ENCODE peak calls at places on chromosomes 12 and 14, in five cellular contexts. A is ovary, G is transverse colon, T is WERI-Rb-1, I is upper lobe of right lung. U is an unnamed sample.

GRCh38 chr14:95265106-95266094 is 54.3 kb downstream of the CLMN start:
- DNase-seq in T (peak), G (peak), A (no peak), I (no peak), U (peak)

GRCh38 chr12:94806617-94807016 is 156.3 kb upstream of the TMCC3 start:
- DNase-seq in A (no peak), I (no peak), G (no peak), T (no peak), U (no peak)

GRCh38 chr14:68911594-68912227 is 67.4 kb downstream of the ACTN1 start:
- DNase-seq in G (peak), A (peak), T (peak), I (no peak), U (peak)

GRCh38 chr12:130194154-130194553 is 31.9 kb downstream of the FZD10 start:
- DNase-seq in I (no peak), A (no peak), G (no peak), T (no peak), U (no peak)

GRCh38 chr14:71586131-71586893 is 345.9 kb upstream of the RGS6 start:
- DNase-seq in G (no peak), T (no peak), I (no peak), A (no peak), U (peak)

GRCh38 chr12:188910-189621 is 24.9 kb downstream of the SLC6A12 start:
- DNase-seq in G (peak), I (peak), A (peak), T (peak), U (peak)

GRCh38 chr14:79043194-79043889 is 873.2 kb downstream of the NRXN3 start:
- DNase-seq in T (no peak), G (no peak), A (no peak), I (no peak), U (no peak)

GRCh38 chr12:15700595-15700994 is 88.6 kb downstream of the EPS8 start:
- DNase-seq in I (no peak), T (no peak), G (no peak), A (no peak), U (peak)

GRCh38 chr12:25817166-25817565 is 141.3 kb upstream of the RASSF8 start:
- DNase-seq in G (no peak), A (no peak), I (no peak), T (no peak), U (no peak)

GRCh38 chr14:100066984-100067383 is 1.8 kb downstream of the EVL start:
- DNase-seq in I (no peak), A (no peak), T (no peak), G (no peak), U (no peak)

GRCh38 chr12:34396006-34396860 is 373.9 kb downstream of the ALG10 start:
- DNase-seq in T (peak), I (peak), A (peak), G (peak), U (no peak)

GRCh38 chr12:63124778-63125177 is 26.2 kb downstream of the AVPR1A start:
- DNase-seq in G (no peak), I (no peak), A (no peak), T (no peak), U (peak)

GRCh38 chr12:108884116-108885012 is 4.5 kb downstream of the DAO start:
- DNase-seq in G (peak), I (peak), A (no peak), T (peak), U (peak)

GRCh38 chr14:102973706-102974280 is 51.3 kb downstream of the AMN start:
- DNase-seq in A (no peak), T (no peak), G (no peak), I (no peak), U (no peak)

GRCh38 chr12:51821423-51822260 is 26.9 kb downstream of the FIGNL2 start:
- DNase-seq in A (no peak), I (no peak), G (no peak), T (no peak), U (no peak)

GRCh38 chr12:106358410-106359241 is 1.1 kb downstream of the POLR3B start:
- DNase-seq in G (peak), T (peak), A (no peak), I (peak), U (peak)

GRCh38 chr12:47782372-47782770 is 9.3 kb downstream of the SLC48A1 start:
- DNase-seq in A (no peak), G (no peak), I (peak), T (no peak), U (no peak)

GRCh38 chr12:43069768-43070221 is 480.2 kb upstream of the PRICKLE1 start:
- DNase-seq in I (no peak), T (no peak), A (no peak), G (no peak), U (peak)

GRCh38 chr12:132955094-132955932 is 793 bp downstream of the ZNF605 start:
- DNase-seq in A (peak), I (peak), G (peak), T (peak), U (peak)

GRCh38 chr12:80411787-80412186 is 32.2 kb upstream of the PTPRQ start:
- DNase-seq in A (no peak), G (no peak), T (no peak), I (no peak), U (no peak)

GRCh38 chr14:104821229-104821945 is 20.5 kb downstream of the ZBTB42 start:
- DNase-seq in G (no peak), A (peak), I (peak), T (no peak), U (no peak)

GRCh38 chr12:87871061-87871460 is 158.1 kb downstream of the C12orf50 start:
- DNase-seq in T (no peak), I (no peak), G (no peak), A (no peak), U (no peak)

GRCh38 chr12:41514907-41515306 is 326.8 kb downstream of the PDZRN4 start:
- DNase-seq in T (peak), I (no peak), G (no peak), A (no peak), U (no peak)

GRCh38 chr12:53625373-53625945 is 723 bp downstream of the ATF7 start:
- DNase-seq in G (no peak), A (no peak), I (no peak), T (no peak), U (no peak)

GRCh38 chr12:38625306-38625705 is 280.1 kb downstream of the CPNE8 start:
- DNase-seq in G (no peak), I (no peak), A (no peak), T (no peak), U (no peak)

GRCh38 chr14:84927096-84927910 is 602.6 kb upstream of the FLRT2 start:
- DNase-seq in G (no peak), A (no peak), I (no peak), T (no peak), U (no peak)

GRCh38 chr12:59149995-59150642 is 229.8 kb upstream of the LRIG3 start:
- DNase-seq in G (no peak), T (peak), A (no peak), I (no peak), U (peak)

GRCh38 chr12:28446031-28446430 is 255.8 kb downstream of the CCDC91 start:
- DNase-seq in T (no peak), G (no peak), A (no peak), I (no peak), U (no peak)
- H3K4me3 ChIP-seq in T (no peak), G (no peak), A (no peak), I (no peak), U (no peak)

DNA sequence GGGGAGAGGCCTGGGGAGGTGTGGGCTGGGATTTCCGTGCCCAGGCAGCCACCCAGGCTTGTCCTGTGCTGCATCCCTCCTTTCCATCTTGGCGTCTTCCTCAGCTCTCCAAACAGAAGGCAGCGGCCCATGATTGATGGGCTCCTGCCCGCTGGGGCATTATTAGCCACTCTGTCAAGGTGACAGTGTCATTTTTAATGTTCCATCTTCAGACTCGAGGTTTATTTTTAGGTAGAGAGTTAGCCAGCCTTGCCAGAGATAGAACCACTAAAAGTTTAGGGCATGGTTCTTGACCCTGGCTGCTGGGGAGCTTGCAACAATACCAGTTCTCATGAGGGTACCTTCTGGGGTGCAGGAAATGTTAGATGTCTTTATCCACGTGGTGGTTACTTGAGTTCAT is 90.1 kb downstream of the AACS start:
- DNase-seq in A (no peak), I (no peak), T (no peak), G (no peak), U (no peak)
- TF ChIP-seq CTCF in A (no peak), I (no peak), T (no peak), G (no peak), U (no peak)

GRCh38 chr12:121494093-121494787 is 86.6 kb downstream of the KDM2B start:
- DNase-seq in A (peak), T (peak), I (peak), G (peak), U (peak)

GRCh38 chr12:121495746-121496145 is 85.1 kb downstream of the KDM2B start:
- DNase-seq in I (no peak), T (no peak), A (no peak), G (no peak), U (no peak)

GRCh38 chr12:121484967-121485366 is 85.0 kb downstream of the RNF34 start:
- DNase-seq in A (no peak), I (no peak), G (no peak), T (no peak), U (no peak)

GRCh38 chr12:121489874-121490273 is 90.0 kb downstream of the RNF34 start:
- DNase-seq in T (no peak), A (no peak), I (no peak), G (no peak), U (no peak)

GRCh38 chr12:121490401-121491257 is 90.2 kb downstream of the KDM2B start:
- DNase-seq in A (no peak), T (no peak), G (no peak), I (no peak), U (no peak)
- H3K4me3 ChIP-seq in A (no peak), T (no peak), G (no peak), I (no peak), U (no peak)

GRCh38 chr12:32501835-32502333 is 102.5 kb downstream of the FGD4 start:
- DNase-seq in A (no peak), T (peak), I (no peak), G (no peak), U (peak)

GRCh38 chr12:32505546-32505945 is 106.2 kb downstream of the FGD4 start:
- DNase-seq in I (no peak), G (no peak), A (no peak), T (no peak), U (no peak)

GRCh38 chr12:32502693-32503510 is 103.5 kb downstream of the FGD4 start:
- DNase-seq in A (no peak), T (no peak), G (no peak), I (no peak), U (peak)

GRCh38 chr12:32505067-32505466 is 105.7 kb downstream of the FGD4 start:
- DNase-seq in I (no peak), A (no peak), G (no peak), T (no peak), U (no peak)

GRCh38 chr12:32504626-32505025 is 105.3 kb downstream of the FGD4 start:
- DNase-seq in G (no peak), T (no peak), A (no peak), I (no peak), U (no peak)
- TF ChIP-seq CTCF in G (no peak), T (no peak), A (no peak), I (no peak), U (no peak)

DNA sequence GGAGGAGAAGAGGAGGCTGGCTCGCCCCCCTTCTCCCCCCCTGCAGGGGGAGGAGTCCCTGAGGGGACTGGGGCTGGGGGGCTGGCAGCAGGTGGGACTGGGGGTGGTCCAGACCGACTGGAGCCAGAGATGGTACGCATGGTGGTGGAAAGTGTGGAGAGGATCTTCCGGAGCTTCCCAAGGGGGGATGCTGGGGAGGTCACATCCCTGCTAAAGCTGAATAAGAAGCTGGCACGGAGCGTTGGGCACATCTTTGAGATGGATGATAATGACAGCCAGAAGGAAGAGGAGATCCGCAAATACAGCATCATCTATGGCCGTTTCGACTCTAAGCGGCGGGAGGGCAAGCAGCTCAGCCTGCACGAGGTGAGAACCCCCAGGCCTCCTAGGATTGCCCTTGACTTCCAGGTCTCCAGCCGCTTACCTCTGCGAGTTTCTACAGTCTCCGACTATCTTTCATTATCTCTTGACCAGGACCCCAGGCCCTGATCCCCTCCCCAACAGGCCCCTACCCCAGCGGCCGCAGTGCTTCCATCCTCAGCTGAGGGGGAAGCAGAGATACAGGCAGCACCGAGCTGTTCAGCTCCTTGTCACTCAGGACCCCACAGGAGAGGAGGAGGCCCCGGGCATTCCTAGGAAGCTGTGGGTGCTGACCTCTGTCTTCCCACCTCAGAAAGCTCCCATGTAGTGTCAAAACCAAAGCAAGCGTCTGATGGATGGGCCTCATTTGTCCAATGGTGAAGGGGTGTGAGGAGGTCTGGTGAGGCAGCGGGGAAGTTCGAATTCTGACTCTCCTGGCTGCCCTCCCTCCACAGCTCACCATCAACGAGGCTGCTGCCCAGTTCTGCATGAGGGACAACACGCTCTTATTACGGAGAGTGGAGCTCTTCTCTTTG is 3.0 kb downstream of the NAB2 start:
- DNase-seq in A (peak), I (no peak), G (no peak), T (no peak), U (peak)
- H3K4me3 ChIP-seq in A (peak), I (peak), G (no peak), T (no peak), U (peak)

GRCh38 chr14:50312734-50313054 is 570 bp downstream of the DMAC2L start:
- DNase-seq in A (no peak), G (no peak), T (no peak), I (no peak), U (peak)

GRCh38 chr14:50311974-50312733 is at the start of the genes DMAC2L and L2HGDH:
- DNase-seq in I (peak), G (peak), T (peak), A (peak), U (peak)

GRCh38 chr14:50308363-50308762 is 3.7 kb downstream of the L2HGDH start:
- DNase-seq in A (no peak), G (no peak), T (no peak), I (no peak), U (no peak)

GRCh38 chr14:50310445-50310844 is 1.6 kb downstream of the L2HGDH start:
- DNase-seq in I (no peak), T (no peak), A (no peak), G (no peak), U (no peak)

DNA sequence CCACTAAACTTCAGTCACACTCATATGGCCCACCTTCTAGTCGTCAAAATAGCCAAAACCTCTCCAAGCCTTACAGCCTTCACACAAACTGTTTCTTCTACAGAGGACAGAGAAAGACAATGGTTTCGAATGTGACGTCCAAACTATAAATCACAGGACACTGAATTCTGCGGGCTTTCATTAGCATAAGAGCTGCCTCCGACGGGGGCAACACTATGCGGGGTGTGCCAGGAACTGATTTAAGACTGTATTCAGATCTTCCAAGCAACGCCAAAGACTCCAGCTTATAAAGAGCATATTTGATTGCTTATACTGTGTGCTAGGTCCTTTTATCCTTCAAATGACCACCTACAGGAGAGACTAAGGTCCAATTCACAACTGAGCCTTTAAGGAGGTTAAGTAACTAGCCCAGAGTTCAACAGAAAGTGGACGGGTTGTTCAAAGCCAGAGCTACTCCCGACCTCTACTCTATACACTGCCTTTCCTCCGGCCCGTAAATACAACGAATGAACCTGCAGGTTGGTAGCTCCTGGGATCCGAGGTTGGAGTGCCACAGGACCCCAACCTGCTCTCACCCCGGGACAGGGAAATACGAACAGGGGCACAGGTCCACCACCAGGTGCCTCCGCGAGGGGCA is 574 bp downstream of the L2HGDH start:
- DNase-seq in I (no peak), G (no peak), A (no peak), T (no peak), U (no peak)
- TF ChIP-seq CTCF in I (peak), G (peak), A (no peak), T (peak), U (peak)

DNA sequence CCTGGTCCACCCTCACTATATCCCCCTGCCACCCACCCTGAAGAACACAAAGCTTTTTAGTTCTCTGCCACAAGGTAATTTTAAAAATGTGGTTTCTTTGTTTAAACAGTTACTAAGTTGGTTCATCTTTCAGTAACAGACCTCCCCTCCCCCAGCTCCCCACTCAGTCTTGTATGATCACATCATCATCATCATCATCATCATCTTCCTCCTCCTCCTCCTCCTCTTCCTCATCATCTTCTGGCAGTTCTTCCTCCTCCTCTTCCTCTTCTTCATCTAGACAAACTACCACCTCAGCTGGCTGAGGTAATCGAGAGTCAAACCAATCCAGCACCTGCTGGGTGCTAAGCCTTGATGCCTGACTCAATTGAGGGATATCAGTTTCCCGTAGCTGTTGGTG is 10.5 kb downstream of the HOMEZ start:
- DNase-seq in A (no peak), T (no peak), G (no peak), I (no peak), U (no peak)
- H3K4me3 ChIP-seq in A (no peak), T (no peak), G (no peak), I (no peak), U (no peak)

GRCh38 chr14:28758253-28758915 is 8.2 kb upstream of the FOXG1 start:
- DNase-seq in A (no peak), I (no peak), G (no peak), T (no peak), U (no peak)

GRCh38 chr14:28759658-28760313 is 6.8 kb upstream of the FOXG1 start:
- DNase-seq in I (no peak), A (no peak), T (no peak), G (no peak), U (no peak)

GRCh38 chr14:28757790-28758189 is 8.8 kb upstream of the FOXG1 start:
- DNase-seq in G (no peak), A (no peak), T (no peak), I (no peak), U (no peak)

GRCh38 chr14:28760431-28760996 is 6.1 kb upstream of the FOXG1 start:
- DNase-seq in T (no peak), G (no peak), I (no peak), A (no peak), U (no peak)

DNA sequence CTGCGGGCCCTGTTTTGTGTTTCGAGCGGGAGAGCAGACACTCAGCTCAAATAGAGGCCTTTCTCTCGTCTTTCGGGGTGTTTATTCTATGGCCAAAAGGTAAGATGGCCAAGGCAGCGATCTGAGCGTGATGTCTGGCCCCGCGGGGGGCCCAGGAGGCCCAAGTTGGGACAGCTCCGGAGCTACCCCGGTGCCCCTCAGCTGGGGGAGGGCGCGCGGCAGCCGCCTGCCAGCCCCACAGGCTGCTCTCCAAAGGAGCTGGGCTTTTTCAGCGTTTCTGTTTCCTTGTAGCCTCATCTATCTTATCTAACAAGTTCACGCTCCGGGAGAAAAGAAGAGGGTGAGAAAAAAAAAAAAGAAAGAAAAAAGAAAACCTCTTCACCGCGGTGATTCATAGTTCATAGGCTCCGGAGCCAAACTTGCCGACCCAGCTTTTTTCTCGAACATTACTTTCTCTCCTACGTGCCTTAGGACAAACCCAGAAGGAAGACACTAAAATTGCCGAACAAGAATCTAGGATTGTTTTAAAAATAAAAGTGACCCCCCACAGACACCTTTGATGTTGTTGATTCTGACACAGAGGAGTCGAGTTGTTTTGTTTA is 7.4 kb upstream of the FOXG1 start:
- DNase-seq in G (no peak), T (no peak), A (no peak), I (no peak), U (no peak)
- TF ChIP-seq CTCF in G (no peak), T (no peak), A (no peak), I (no peak), U (no peak)

GRCh38 chr12:6123258-6123657 is 1.2 kb downstream of the VWF start:
- DNase-seq in I (no peak), T (no peak), G (no peak), A (no peak), U (no peak)
- H3K4me3 ChIP-seq in I (peak), T (no peak), G (no peak), A (no peak), U (no peak)

U was measured in fibroblast of mammary gland.